ENCODE peak calls at places on chromosomes 6 and 20, in nine cellular contexts. J, C, E, I, X, T, W, D and M are unnamed samples.

GRCh38 chr20:63107449-63108200 is 100.9 kb upstream of the BHLHE23 start:
- DNase-seq in I (no peak), J (no peak), C (no peak), W (no peak), E (no peak), T (no peak), X (no peak), D (no peak), M (no peak)

GRCh38 chr6:125014157-125014957 is 52.1 kb downstream of the RNF217 start:
- DNase-seq in W (no peak), I (no peak), T (no peak), E (no peak), X (no peak), D (no peak), J (no peak), C (no peak), M (peak; percentile 16)

GRCh38 chr6:14059791-14060436 is 57.7 kb upstream of the CD83 start:
- DNase-seq in I (no peak), T (no peak), E (no peak), X (no peak), D (no peak), J (peak; percentile 79), W (no peak), C (no peak), M (no peak)

GRCh38 chr20:25045343-25045712 is 12.6 kb downstream of the ACSS1 start:
- DNase-seq in E (no peak), X (no peak), W (no peak), J (no peak), I (no peak), D (no peak), C (no peak), T (no peak), M (no peak)

GRCh38 chr20:22922987-22923386 is 112.1 kb upstream of the SSTR4 start:
- DNase-seq in X (no peak), T (no peak), D (no peak), C (no peak), W (no peak), I (no peak), J (no peak), E (no peak), M (no peak)

GRCh38 chr6:27495386-27496135 is 22.7 kb upstream of the ZNF184 start:
- DNase-seq in J (peak; percentile 38), X (peak; percentile 85), W (peak; percentile 89), D (peak; percentile 80), C (peak; percentile 59), E (peak; percentile 64), T (peak; percentile 95), I (peak; percentile 70), M (peak; percentile 90)

GRCh38 chr20:60050193-60050960 is 92.2 kb downstream of the CDH26 start:
- DNase-seq in I (peak; percentile 23), D (peak; percentile 18), C (peak; percentile 26), T (peak; percentile 68), W (peak; percentile 64), J (no peak), X (no peak), E (no peak), M (no peak)

GRCh38 chr20:51757226-51757625 is 11.0 kb downstream of the ATP9A start:
- DNase-seq in T (no peak), J (no peak), X (no peak), E (no peak), W (no peak), D (no peak), C (no peak), I (no peak), M (no peak)

GRCh38 chr6:28117386-28118050 is 6.9 kb upstream of the ZSCAN16 start:
- DNase-seq in X (no peak), J (no peak), T (no peak), E (no peak), I (no peak), C (no peak), D (no peak), W (no peak), M (no peak)

GRCh38 chr20:48620486-48621255 is 207.1 kb downstream of the PREX1 start:
- DNase-seq in C (peak; percentile 72), E (peak; percentile 36), T (peak; percentile 98), J (peak; percentile 90), X (peak; percentile 86), W (peak; percentile 97), D (peak; percentile 86), I (peak; percentile 92), M (peak; percentile 88)

GRCh38 chr20:48620112-48620485 is 207.7 kb downstream of the PREX1 start:
- DNase-seq in X (no peak), I (no peak), W (no peak), T (no peak), C (no peak), D (no peak), J (no peak), E (no peak), M (no peak)

GRCh38 chr20:48623176-48623905 is 204.5 kb downstream of the PREX1 start:
- DNase-seq in J (no peak), W (no peak), C (no peak), E (no peak), X (no peak), I (no peak), T (no peak), D (no peak), M (no peak)

GRCh38 chr20:48622421-48622820 is 205.4 kb downstream of the PREX1 start:
- DNase-seq in X (no peak), W (no peak), I (no peak), J (no peak), D (no peak), T (no peak), E (no peak), C (no peak), M (no peak)

GRCh38 chr20:48621256-48622078 is 206.3 kb downstream of the PREX1 start:
- DNase-seq in C (no peak), J (no peak), X (peak; percentile 46), W (no peak), E (no peak), I (peak; percentile 66), D (no peak), T (no peak), M (peak; percentile 45)
- TF ChIP-seq CTCF in C (no peak), J (no peak), X (no peak), W (no peak), E (no peak), I (peak; percentile 4), D (no peak), T (no peak), M (no peak)

DNA sequence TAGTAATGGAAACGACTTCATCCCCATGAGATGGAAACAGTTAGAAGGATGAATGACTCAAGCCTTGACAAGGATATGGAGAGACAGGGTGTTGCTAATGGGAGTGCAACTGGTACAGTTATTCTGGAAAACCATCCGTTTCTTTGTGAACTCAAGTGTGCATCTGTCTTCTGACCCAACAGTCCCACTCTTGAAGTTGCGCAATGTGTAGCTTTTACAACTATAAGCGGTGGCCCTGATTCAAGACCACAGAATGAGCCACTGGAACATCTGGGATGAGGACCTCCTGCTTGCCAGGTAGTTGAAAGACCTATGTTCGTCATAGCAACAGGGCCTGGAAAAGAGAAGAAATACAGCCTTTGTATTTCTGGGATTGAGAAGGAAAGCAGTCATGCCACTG is 115.8 kb upstream of the GMDS start:
- DNase-seq in I (no peak), W (no peak), D (no peak), T (no peak), E (no peak), J (no peak), X (no peak), C (no peak), M (no peak)
- TF ChIP-seq MAX in I (no peak), W (no peak), D (no peak), T (no peak), E (no peak), J (no peak), X (no peak), C (no peak), M (no peak)

GRCh38 chr6:129502261-129502660 is 207.7 kb downstream of the ARHGAP18 start:
- DNase-seq in E (no peak), J (no peak), X (no peak), D (no peak), W (no peak), I (no peak), C (no peak), T (no peak), M (no peak)

GRCh38 chr6:129501401-129502051 is 208.5 kb downstream of the ARHGAP18 start:
- DNase-seq in J (no peak), D (peak; percentile 79), C (peak; percentile 98), X (peak; percentile 76), W (no peak), E (no peak), T (no peak), I (no peak), M (peak; percentile 74)

GRCh38 chr6:129498950-129499870 is 210.8 kb downstream of the ARHGAP18 start:
- DNase-seq in W (no peak), I (peak; percentile 20), C (peak; percentile 67), E (no peak), T (no peak), X (peak; percentile 47), J (peak; percentile 9), D (peak; percentile 58), M (peak; percentile 63)

GRCh38 chr6:129499871-129500219 is 210.1 kb downstream of the ARHGAP18 start:
- DNase-seq in X (no peak), T (no peak), C (no peak), I (no peak), J (no peak), W (no peak), D (no peak), E (no peak), M (no peak)

GRCh38 chr6:129500958-129501381 is 209.0 kb downstream of the ARHGAP18 start:
- DNase-seq in I (peak; percentile 32), C (peak; percentile 61), W (no peak), T (no peak), J (peak; percentile 1), E (no peak), X (peak; percentile 54), D (peak; percentile 44), M (peak; percentile 24)
- TF ChIP-seq CTCF in I (peak; percentile 43), C (peak; percentile 26), W (no peak), T (no peak), J (peak; percentile 64), E (peak; percentile 21), X (peak; percentile 55), D (peak; percentile 55), M (no peak)

GRCh38 chr6:151808331-151809241 is 1.1 kb downstream of the ESR1 start:
- DNase-seq in D (no peak), W (peak; percentile 27), C (no peak), X (no peak), T (peak; percentile 64), J (peak; percentile 28), E (no peak), I (no peak), M (no peak)
- TF ChIP-seq MAX in D (no peak), W (no peak), C (no peak), X (no peak), T (no peak), J (no peak), E (no peak), I (no peak), M (no peak)

GRCh38 chr6:159941286-159942113 is 27.4 kb upstream of the IGF2R start:
- DNase-seq in I (peak; percentile 4), J (peak; percentile 14), E (peak; percentile 55), X (peak; percentile 18), T (no peak), D (peak; percentile 46), W (no peak), C (peak; percentile 12), M (peak; percentile 75)
- TF ChIP-seq CTCF in I (peak; percentile 46), J (peak; percentile 53), E (peak; percentile 47), X (peak; percentile 75), T (no peak), D (peak; percentile 80), W (no peak), C (peak; percentile 43), M (peak; percentile 40)